ENCODE peak calls at places on chromosomes 3 and 15, in four cellular contexts. N is memory B cell, J is activated gamma-delta T cell treated with Interleukin-2 at 50 U/mL for 16 hours, H is left ventricle myocardium superior. G is an unnamed sample.

GRCh38 chr15:92646216-92646615 is 9.4 kb downstream of the FAM174B start:
- DNase-seq in N (no peak), J (no peak), H (no peak), G (no peak)

GRCh38 chr15:88605507-88606436 is 15.4 kb upstream of the AEN start:
- DNase-seq in N (no peak), J (peak), H (peak), G (peak)

GRCh38 chr3:123292321-123293310 is 90.9 kb downstream of the SEC22A start:
- DNase-seq in N (no peak), J (no peak), H (no peak), G (no peak)

GRCh38 chr15:40782609-40783227 is 12.9 kb downstream of the C15orf62 start:
- DNase-seq in N (peak), J (peak), H (peak), G (peak)

GRCh38 chr15:75327005-75327404 is 8.9 kb upstream of the COMMD4 start:
- DNase-seq in N (no peak), J (no peak), H (no peak), G (no peak)

GRCh38 chr3:71928215-71928614 is 143.3 kb upstream of the PROK2 start:
- DNase-seq in N (no peak), J (no peak), H (no peak), G (no peak)

GRCh38 chr3:15860014-15860934 is 62.5 kb upstream of the ANKRD28 start:
- DNase-seq in N (peak), J (no peak), H (peak), G (no peak)

GRCh38 chr15:82551646-82552247 is 11.5 kb upstream of the RPS17 start:
- DNase-seq in N (no peak), J (no peak), H (no peak), G (no peak)

GRCh38 chr3:43146599-43146998 is 40.7 kb upstream of the POMGNT2 start:
- DNase-seq in N (no peak), J (no peak), H (no peak), G (no peak)

GRCh38 chr3:60064210-60065178 is 1014.7 kb upstream of the CFAP20DC start:
- DNase-seq in N (no peak), J (no peak), H (no peak), G (no peak)

GRCh38 chr3:169150343-169150742 is 513.2 kb downstream of the MECOM start:
- DNase-seq in N (no peak), J (no peak), H (no peak), G (no peak)

G was measured in heart right ventricle.